ENCODE peak calls at places on chromosomes 3 and 15, in seven cellular contexts. One of them, this sample, is unnamed.

GRCh38 chr3:196003611-196004010 is 78.3 kb downstream of the TFRC start:
- DNase-seq in coronary artery: no peak
- DNase-seq in hepatocyte: no peak
- DNase-seq in bronchial epithelial cell: no peak
- DNase-seq in foreskin fibroblast: no peak
- DNase-seq in uterus: no peak
- DNase-seq in astrocyte: no peak
- DNase-seq in this sample: no peak

GRCh38 chr15:37046876-37047614 is 53.3 kb downstream of the MEIS2 start:
- DNase-seq in coronary artery: no peak
- DNase-seq in hepatocyte: no peak
- DNase-seq in bronchial epithelial cell: peak
- DNase-seq in foreskin fibroblast: peak
- DNase-seq in uterus: no peak
- DNase-seq in astrocyte: peak
- DNase-seq in this sample: no peak

GRCh38 chr3:58009026-58009748 is 965 bp downstream of the FLNB start:
- DNase-seq in coronary artery: no peak
- DNase-seq in hepatocyte: peak
- DNase-seq in bronchial epithelial cell: no peak
- DNase-seq in foreskin fibroblast: no peak
- DNase-seq in uterus: no peak
- DNase-seq in astrocyte: no peak
- DNase-seq in this sample: peak

GRCh38 chr3:66812126-66812525 is 186.0 kb upstream of the KBTBD8 start:
- DNase-seq in coronary artery: no peak
- DNase-seq in hepatocyte: no peak
- DNase-seq in bronchial epithelial cell: peak
- DNase-seq in foreskin fibroblast: peak
- DNase-seq in uterus: no peak
- DNase-seq in astrocyte: peak
- DNase-seq in this sample: peak

GRCh38 chr15:83322061-83322460 is 37.6 kb upstream of the BNC1 start:
- DNase-seq in coronary artery: no peak
- DNase-seq in hepatocyte: no peak
- DNase-seq in bronchial epithelial cell: peak
- DNase-seq in foreskin fibroblast: peak
- DNase-seq in uterus: no peak
- DNase-seq in astrocyte: no peak
- DNase-seq in this sample: peak

GRCh38 chr15:31158858-31159569 is 57.5 kb upstream of the TRPM1 start:
- DNase-seq in coronary artery: no peak
- DNase-seq in hepatocyte: peak
- DNase-seq in bronchial epithelial cell: no peak
- DNase-seq in foreskin fibroblast: no peak
- DNase-seq in uterus: no peak
- DNase-seq in astrocyte: no peak
- DNase-seq in this sample: no peak

GRCh38 chr3:40299721-40300335 is 9.7 kb upstream of the EIF1B start:
- DNase-seq in coronary artery: no peak
- DNase-seq in hepatocyte: peak
- DNase-seq in bronchial epithelial cell: no peak
- DNase-seq in foreskin fibroblast: peak
- DNase-seq in uterus: no peak
- DNase-seq in astrocyte: peak
- DNase-seq in this sample: peak

GRCh38 chr3:181726351-181727121 is 14.8 kb downstream of the SOX2 start:
- DNase-seq in coronary artery: no peak
- DNase-seq in hepatocyte: peak
- DNase-seq in bronchial epithelial cell: peak
- DNase-seq in foreskin fibroblast: no peak
- DNase-seq in uterus: no peak
- DNase-seq in astrocyte: peak
- DNase-seq in this sample: no peak

GRCh38 chr3:112005091-112005672 is 6.5 kb downstream of the TAGLN3 start:
- DNase-seq in coronary artery: no peak
- DNase-seq in hepatocyte: no peak
- DNase-seq in bronchial epithelial cell: peak
- DNase-seq in foreskin fibroblast: peak
- DNase-seq in uterus: no peak
- DNase-seq in astrocyte: peak
- DNase-seq in this sample: no peak

GRCh38 chr15:53611145-53611920 is 148.1 kb downstream of the WDR72 start:
- DNase-seq in coronary artery: no peak
- DNase-seq in hepatocyte: no peak
- DNase-seq in bronchial epithelial cell: peak
- DNase-seq in foreskin fibroblast: no peak
- DNase-seq in uterus: no peak
- DNase-seq in astrocyte: peak
- DNase-seq in this sample: no peak

GRCh38 chr15:83323296-83323711 is 38.8 kb upstream of the BNC1 start:
- DNase-seq in coronary artery: no peak
- DNase-seq in hepatocyte: peak
- DNase-seq in bronchial epithelial cell: peak
- DNase-seq in foreskin fibroblast: peak
- DNase-seq in uterus: no peak
- DNase-seq in astrocyte: peak
- DNase-seq in this sample: peak

GRCh38 chr15:80953001-80953952 is 36.3 kb downstream of the MESD start:
- DNase-seq in coronary artery: no peak
- DNase-seq in hepatocyte: no peak
- DNase-seq in bronchial epithelial cell: no peak
- DNase-seq in foreskin fibroblast: no peak
- DNase-seq in uterus: no peak
- DNase-seq in astrocyte: no peak
- DNase-seq in this sample: peak

GRCh38 chr3:140408252-140408651 is 269.6 kb upstream of the TRIM42 start:
- DNase-seq in coronary artery: no peak
- DNase-seq in hepatocyte: no peak
- DNase-seq in bronchial epithelial cell: no peak
- DNase-seq in foreskin fibroblast: no peak
- DNase-seq in uterus: no peak
- DNase-seq in astrocyte: no peak
- DNase-seq in this sample: no peak

GRCh38 chr3:58117561-58118305 is 93.0 kb downstream of the DNASE1L3 start:
- DNase-seq in coronary artery: no peak
- DNase-seq in hepatocyte: no peak
- DNase-seq in bronchial epithelial cell: no peak
- DNase-seq in foreskin fibroblast: peak
- DNase-seq in uterus: peak
- DNase-seq in astrocyte: peak
- DNase-seq in this sample: no peak

GRCh38 chr15:37056168-37056893 is 44.0 kb downstream of the MEIS2 start:
- DNase-seq in coronary artery: no peak
- DNase-seq in hepatocyte: no peak
- DNase-seq in bronchial epithelial cell: peak
- DNase-seq in foreskin fibroblast: peak
- DNase-seq in uterus: peak
- DNase-seq in astrocyte: peak
- DNase-seq in this sample: peak

GRCh38 chr15:98903377-98904018 is 104.1 kb downstream of the PGPEP1L start:
- DNase-seq in coronary artery: no peak
- DNase-seq in hepatocyte: no peak
- DNase-seq in bronchial epithelial cell: peak
- DNase-seq in foreskin fibroblast: peak
- DNase-seq in uterus: no peak
- DNase-seq in astrocyte: peak
- DNase-seq in this sample: peak

GRCh38 chr3:46895204-46895660 is 17.7 kb downstream of the PTH1R start:
- DNase-seq in coronary artery: no peak
- DNase-seq in hepatocyte: peak
- DNase-seq in bronchial epithelial cell: peak
- DNase-seq in foreskin fibroblast: peak
- DNase-seq in uterus: peak
- DNase-seq in astrocyte: no peak
- DNase-seq in this sample: peak

GRCh38 chr3:59040902-59041301 is 8.9 kb downstream of the CFAP20DC start:
- DNase-seq in coronary artery: no peak
- DNase-seq in hepatocyte: no peak
- DNase-seq in bronchial epithelial cell: no peak
- DNase-seq in foreskin fibroblast: peak
- DNase-seq in uterus: no peak
- DNase-seq in astrocyte: no peak
- DNase-seq in this sample: no peak

GRCh38 chr15:45087513-45087912 is 26.5 kb downstream of the DUOX2 start:
- DNase-seq in coronary artery: no peak
- DNase-seq in hepatocyte: no peak
- DNase-seq in bronchial epithelial cell: no peak
- DNase-seq in foreskin fibroblast: no peak
- DNase-seq in uterus: no peak
- DNase-seq in astrocyte: no peak
- DNase-seq in this sample: no peak
- TF ChIP-seq CTCF in coronary artery: no peak
- TF ChIP-seq CTCF in hepatocyte: no peak
- TF ChIP-seq CTCF in bronchial epithelial cell: no peak
- TF ChIP-seq CTCF in foreskin fibroblast: no peak
- TF ChIP-seq CTCF in uterus: no peak
- TF ChIP-seq CTCF in astrocyte: no peak
- TF ChIP-seq CTCF in this sample: no peak

GRCh38 chr15:27989428-27989827 is 109.7 kb downstream of the OCA2 start:
- DNase-seq in coronary artery: no peak
- DNase-seq in hepatocyte: no peak
- DNase-seq in bronchial epithelial cell: no peak
- DNase-seq in foreskin fibroblast: no peak
- DNase-seq in uterus: no peak
- DNase-seq in astrocyte: no peak
- DNase-seq in this sample: no peak
- TF ChIP-seq CTCF in coronary artery: no peak
- TF ChIP-seq CTCF in hepatocyte: no peak
- TF ChIP-seq CTCF in bronchial epithelial cell: no peak
- TF ChIP-seq CTCF in foreskin fibroblast: no peak
- TF ChIP-seq CTCF in uterus: no peak
- TF ChIP-seq CTCF in astrocyte: no peak
- TF ChIP-seq CTCF in this sample: no peak

DNA sequence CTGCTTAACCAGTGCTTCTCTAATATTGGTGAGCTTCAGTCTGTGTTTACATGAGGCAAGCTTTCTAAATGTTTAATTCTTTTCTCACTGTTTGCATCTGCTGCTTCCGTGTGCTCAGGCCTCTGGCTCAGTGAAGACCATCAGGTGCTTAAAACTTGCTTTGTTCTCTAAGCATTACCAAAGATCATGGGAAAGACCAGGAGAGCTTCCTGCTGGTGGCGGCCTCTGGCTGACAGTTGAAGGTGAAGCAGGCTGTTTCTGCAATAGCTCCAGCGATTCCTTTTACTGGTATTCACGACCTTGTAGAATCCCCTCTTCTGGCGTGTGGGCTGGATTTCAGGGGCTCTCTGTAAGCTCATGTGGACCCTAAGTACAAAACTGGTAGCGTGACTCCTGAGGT is 45.1 kb downstream of the EDEM1 start:
- DNase-seq in coronary artery: no peak
- DNase-seq in hepatocyte: no peak
- DNase-seq in bronchial epithelial cell: no peak
- DNase-seq in foreskin fibroblast: no peak
- DNase-seq in uterus: no peak
- DNase-seq in astrocyte: no peak
- DNase-seq in this sample: no peak
- TF ChIP-seq CTCF in coronary artery: no peak
- TF ChIP-seq CTCF in hepatocyte: peak
- TF ChIP-seq CTCF in bronchial epithelial cell: no peak
- TF ChIP-seq CTCF in foreskin fibroblast: no peak
- TF ChIP-seq CTCF in uterus: no peak
- TF ChIP-seq CTCF in astrocyte: no peak
- TF ChIP-seq CTCF in this sample: no peak

GRCh38 chr3:137217733-137218132 is 259.9 kb downstream of the IL20RB start:
- DNase-seq in coronary artery: no peak
- DNase-seq in hepatocyte: no peak
- DNase-seq in bronchial epithelial cell: no peak
- DNase-seq in foreskin fibroblast: no peak
- DNase-seq in uterus: no peak
- DNase-seq in astrocyte: no peak
- DNase-seq in this sample: peak
- TF ChIP-seq CTCF in coronary artery: no peak
- TF ChIP-seq CTCF in hepatocyte: peak
- TF ChIP-seq CTCF in bronchial epithelial cell: peak
- TF ChIP-seq CTCF in foreskin fibroblast: no peak
- TF ChIP-seq CTCF in uterus: no peak
- TF ChIP-seq CTCF in astrocyte: no peak
- TF ChIP-seq CTCF in this sample: no peak

DNA sequence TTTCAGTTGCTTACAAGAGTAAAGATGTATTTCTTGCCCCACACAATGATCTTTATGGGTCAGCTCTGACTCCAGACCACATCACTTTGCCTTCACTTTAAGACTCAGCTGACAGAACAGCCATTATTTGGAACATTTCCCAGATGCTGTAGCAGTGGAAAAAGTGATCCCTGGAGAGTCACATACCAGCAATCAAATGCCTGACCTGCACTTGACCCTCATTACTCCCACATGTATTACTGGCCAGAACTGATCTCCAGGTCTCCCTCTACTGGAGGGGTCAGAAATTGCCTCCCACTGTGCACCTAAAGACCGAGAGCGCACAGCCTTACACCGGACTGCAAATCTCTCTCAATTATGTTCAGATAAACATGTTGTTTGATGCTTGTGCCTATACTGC is 88.6 kb upstream of the ZNF385D start:
- DNase-seq in coronary artery: no peak
- DNase-seq in hepatocyte: peak
- DNase-seq in bronchial epithelial cell: peak
- DNase-seq in foreskin fibroblast: peak
- DNase-seq in uterus: no peak
- DNase-seq in astrocyte: peak
- DNase-seq in this sample: peak
- TF ChIP-seq CTCF in coronary artery: no peak
- TF ChIP-seq CTCF in hepatocyte: peak
- TF ChIP-seq CTCF in bronchial epithelial cell: peak
- TF ChIP-seq CTCF in foreskin fibroblast: peak
- TF ChIP-seq CTCF in uterus: no peak
- TF ChIP-seq CTCF in astrocyte: peak
- TF ChIP-seq CTCF in this sample: no peak

This sample was measured in MCF 10A.